ENCODE peak calls at places on chromosome 14, in nine cellular contexts. One of them, this sample, is unnamed. For H3K27me3, the result is how much of the 10 kb centered on the place peaks cover.

GRCh38 chr14:96167224-96168148 is 37.2 kb upstream of the BDKRB2 start:
- DNase-seq in H9: peak
- DNase-seq in GM23248: peak
- DNase-seq in GM12878: no peak
- DNase-seq in neural progenitor cell: no peak
- DNase-seq in trophoblast cell: peak
- DNase-seq in GM23338: no peak
- DNase-seq in fibroblast of lung: peak
- DNase-seq in mesenchymal stem cell: peak
- DNase-seq in this sample: peak

GRCh38 chr14:21205678-21206581 is 50.1 kb upstream of the OR5AU1 start:
- DNase-seq in GM23338: no peak
- DNase-seq in fibroblast of lung: no peak
- DNase-seq in H9: no peak
- DNase-seq in GM23248: no peak
- DNase-seq in mesenchymal stem cell: no peak
- DNase-seq in neural progenitor cell: no peak
- DNase-seq in GM12878: no peak
- DNase-seq in trophoblast cell: no peak
- DNase-seq in this sample: no peak

GRCh38 chr14:32137313-32137712 is 60.2 kb downstream of the ARHGAP5 start:
- DNase-seq in GM23338: no peak
- DNase-seq in trophoblast cell: no peak
- DNase-seq in fibroblast of lung: no peak
- DNase-seq in GM23248: no peak
- DNase-seq in H9: no peak
- DNase-seq in mesenchymal stem cell: no peak
- DNase-seq in GM12878: no peak
- DNase-seq in neural progenitor cell: no peak
- DNase-seq in this sample: no peak

GRCh38 chr14:101407328-101407727 is 154.0 kb upstream of the DIO3 start:
- DNase-seq in trophoblast cell: no peak
- DNase-seq in GM12878: no peak
- DNase-seq in GM23338: no peak
- DNase-seq in fibroblast of lung: no peak
- DNase-seq in H9: no peak
- DNase-seq in mesenchymal stem cell: no peak
- DNase-seq in GM23248: no peak
- DNase-seq in neural progenitor cell: no peak
- DNase-seq in this sample: no peak

GRCh38 chr14:33938131-33938949 is 12.5 kb downstream of the EGLN3 start:
- DNase-seq in GM23248: peak
- DNase-seq in GM12878: peak
- DNase-seq in H9: peak
- DNase-seq in GM23338: peak
- DNase-seq in mesenchymal stem cell: peak
- DNase-seq in fibroblast of lung: peak
- DNase-seq in trophoblast cell: peak
- DNase-seq in neural progenitor cell: peak
- DNase-seq in this sample: peak

GRCh38 chr14:39055786-39056474 is 47.1 kb downstream of the SEC23A start:
- DNase-seq in mesenchymal stem cell: no peak
- DNase-seq in fibroblast of lung: peak
- DNase-seq in GM23338: peak
- DNase-seq in neural progenitor cell: peak
- DNase-seq in GM12878: no peak
- DNase-seq in H9: no peak
- DNase-seq in trophoblast cell: no peak
- DNase-seq in GM23248: no peak
- DNase-seq in this sample: no peak

GRCh38 chr14:70808402-70809237 is 693 bp downstream of the MAP3K9 start:
- DNase-seq in GM23248: peak
- DNase-seq in GM23338: peak
- DNase-seq in fibroblast of lung: peak
- DNase-seq in mesenchymal stem cell: no peak
- DNase-seq in trophoblast cell: peak
- DNase-seq in GM12878: no peak
- DNase-seq in neural progenitor cell: peak
- DNase-seq in H9: peak
- DNase-seq in this sample: peak

GRCh38 chr14:104423224-104423681 is 156.3 kb upstream of the C14orf180 start:
- DNase-seq in trophoblast cell: no peak
- DNase-seq in GM23248: no peak
- DNase-seq in GM23338: no peak
- DNase-seq in mesenchymal stem cell: no peak
- DNase-seq in H9: no peak
- DNase-seq in GM12878: no peak
- DNase-seq in fibroblast of lung: no peak
- DNase-seq in neural progenitor cell: no peak
- DNase-seq in this sample: no peak

GRCh38 chr14:102675396-102675795 is 82.9 kb downstream of the RCOR1 start:
- DNase-seq in H9: no peak
- DNase-seq in GM12878: no peak
- DNase-seq in trophoblast cell: peak
- DNase-seq in fibroblast of lung: peak
- DNase-seq in GM23248: no peak
- DNase-seq in neural progenitor cell: no peak
- DNase-seq in GM23338: no peak
- DNase-seq in mesenchymal stem cell: no peak
- DNase-seq in this sample: peak

GRCh38 chr14:75069021-75069810 is at the start of gene ZC2HC1C:
- DNase-seq in H9: peak
- DNase-seq in GM23338: peak
- DNase-seq in trophoblast cell: peak
- DNase-seq in mesenchymal stem cell: peak
- DNase-seq in GM23248: peak
- DNase-seq in fibroblast of lung: peak
- DNase-seq in neural progenitor cell: peak
- DNase-seq in GM12878: no peak
- DNase-seq in this sample: peak

GRCh38 chr14:61608245-61609142 is 86.8 kb upstream of the HIF1A start:
- DNase-seq in GM12878: no peak
- DNase-seq in neural progenitor cell: peak
- DNase-seq in GM23338: no peak
- DNase-seq in GM23248: peak
- DNase-seq in fibroblast of lung: peak
- DNase-seq in mesenchymal stem cell: no peak
- DNase-seq in H9: no peak
- DNase-seq in trophoblast cell: no peak
- DNase-seq in this sample: no peak

GRCh38 chr14:102717211-102717610 is 60.0 kb upstream of the TRAF3 start:
- DNase-seq in mesenchymal stem cell: no peak
- DNase-seq in trophoblast cell: no peak
- DNase-seq in GM12878: no peak
- DNase-seq in GM23338: no peak
- DNase-seq in GM23248: no peak
- DNase-seq in H9: no peak
- DNase-seq in neural progenitor cell: peak
- DNase-seq in fibroblast of lung: peak
- DNase-seq in this sample: no peak

GRCh38 chr14:78135450-78135891 is 34.7 kb upstream of the NRXN3 start:
- DNase-seq in GM12878: no peak
- DNase-seq in fibroblast of lung: peak
- DNase-seq in GM23338: no peak
- DNase-seq in H9: no peak
- DNase-seq in trophoblast cell: no peak
- DNase-seq in GM23248: no peak
- DNase-seq in neural progenitor cell: no peak
- DNase-seq in mesenchymal stem cell: no peak
- DNase-seq in this sample: peak

GRCh38 chr14:51626788-51627187 is 24.9 kb upstream of the FRMD6 start:
- DNase-seq in mesenchymal stem cell: no peak
- DNase-seq in GM12878: no peak
- DNase-seq in GM23338: no peak
- DNase-seq in H9: no peak
- DNase-seq in fibroblast of lung: no peak
- DNase-seq in neural progenitor cell: no peak
- DNase-seq in GM23248: no peak
- DNase-seq in trophoblast cell: no peak
- DNase-seq in this sample: no peak
- H3K4me2 ChIP-seq in mesenchymal stem cell: no peak
- H3K4me2 ChIP-seq in GM12878: peak
- H3K4me2 ChIP-seq in GM23338: no peak
- H3K4me2 ChIP-seq in H9: no peak
- H3K4me2 ChIP-seq in fibroblast of lung: peak
- H3K4me2 ChIP-seq in neural progenitor cell: no peak
- H3K4me2 ChIP-seq in GM23248: peak
- H3K4me2 ChIP-seq in trophoblast cell: no peak
- H3K4me2 ChIP-seq in this sample: no peak

DNA sequence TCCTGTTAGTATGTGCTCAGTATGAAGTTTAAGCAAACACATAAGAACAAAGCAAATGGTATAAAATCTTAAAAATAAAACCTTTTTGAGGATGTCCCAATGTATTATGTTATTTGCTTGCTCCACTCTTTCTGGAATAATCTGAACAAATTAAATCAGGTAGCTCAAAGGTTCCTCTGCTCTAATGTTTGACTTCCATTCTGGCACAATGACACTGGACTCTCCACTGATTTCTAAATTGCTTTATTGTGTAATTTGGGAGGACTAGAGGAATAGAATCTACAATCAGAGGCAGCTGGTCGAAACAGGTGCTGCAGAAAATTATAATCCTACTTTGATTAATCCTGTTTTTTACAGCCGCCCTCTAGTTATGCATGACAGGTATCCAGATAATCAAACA is 523.7 kb upstream of the FOXG1 start:
- DNase-seq in mesenchymal stem cell: no peak
- DNase-seq in neural progenitor cell: no peak
- DNase-seq in H9: no peak
- DNase-seq in GM23248: no peak
- DNase-seq in trophoblast cell: no peak
- DNase-seq in GM12878: no peak
- DNase-seq in fibroblast of lung: no peak
- DNase-seq in GM23338: no peak
- DNase-seq in this sample: no peak
- H2AFZ ChIP-seq in mesenchymal stem cell: no peak
- H2AFZ ChIP-seq in neural progenitor cell: no peak
- H2AFZ ChIP-seq in H9: no peak
- H2AFZ ChIP-seq in GM23248: no peak
- H2AFZ ChIP-seq in trophoblast cell: no peak
- H2AFZ ChIP-seq in GM12878: no peak
- H2AFZ ChIP-seq in fibroblast of lung: no peak
- H2AFZ ChIP-seq in GM23338: no peak
- H2AFZ ChIP-seq in this sample: no peak

GRCh38 chr14:93005135-93005813 is 82.3 kb downstream of the CHGA start:
- DNase-seq in mesenchymal stem cell: no peak
- DNase-seq in GM23248: no peak
- DNase-seq in neural progenitor cell: no peak
- DNase-seq in GM12878: no peak
- DNase-seq in GM23338: no peak
- DNase-seq in H9: no peak
- DNase-seq in fibroblast of lung: no peak
- DNase-seq in trophoblast cell: no peak
- DNase-seq in this sample: no peak
- H3K27me3 ChIP-seq in mesenchymal stem cell: under half
- H3K27me3 ChIP-seq in GM23248: under half
- H3K27me3 ChIP-seq in neural progenitor cell: under half
- H3K27me3 ChIP-seq in GM12878: under half
- H3K27me3 ChIP-seq in GM23338: under half
- H3K27me3 ChIP-seq in H9: under half
- H3K27me3 ChIP-seq in fibroblast of lung: under half
- H3K27me3 ChIP-seq in trophoblast cell: under half
- H3K27me3 ChIP-seq in this sample: under half

GRCh38 chr14:58792421-58792820 is 154.7 kb downstream of the DACT1 start:
- DNase-seq in neural progenitor cell: no peak
- DNase-seq in mesenchymal stem cell: no peak
- DNase-seq in H9: no peak
- DNase-seq in trophoblast cell: no peak
- DNase-seq in fibroblast of lung: peak
- DNase-seq in GM12878: no peak
- DNase-seq in GM23338: no peak
- DNase-seq in GM23248: no peak
- DNase-seq in this sample: no peak

GRCh38 chr14:58793096-58793740 is 155.5 kb downstream of the DACT1 start:
- DNase-seq in neural progenitor cell: no peak
- DNase-seq in GM23248: no peak
- DNase-seq in mesenchymal stem cell: peak
- DNase-seq in trophoblast cell: peak
- DNase-seq in GM23338: no peak
- DNase-seq in fibroblast of lung: no peak
- DNase-seq in H9: no peak
- DNase-seq in GM12878: no peak
- DNase-seq in this sample: no peak

GRCh38 chr14:58796636-58797429 is 159.1 kb downstream of the DACT1 start:
- DNase-seq in trophoblast cell: peak
- DNase-seq in GM23338: peak
- DNase-seq in GM12878: peak
- DNase-seq in neural progenitor cell: peak
- DNase-seq in mesenchymal stem cell: peak
- DNase-seq in fibroblast of lung: no peak
- DNase-seq in H9: no peak
- DNase-seq in GM23248: no peak
- DNase-seq in this sample: peak

GRCh38 chr14:58796201-58796600 is 158.4 kb downstream of the DACT1 start:
- DNase-seq in H9: no peak
- DNase-seq in mesenchymal stem cell: no peak
- DNase-seq in trophoblast cell: no peak
- DNase-seq in fibroblast of lung: no peak
- DNase-seq in GM23248: no peak
- DNase-seq in GM23338: no peak
- DNase-seq in neural progenitor cell: no peak
- DNase-seq in GM12878: no peak
- DNase-seq in this sample: no peak

GRCh38 chr14:58794993-58795762 is 157.4 kb downstream of the DACT1 start:
- DNase-seq in H9: no peak
- DNase-seq in neural progenitor cell: no peak
- DNase-seq in mesenchymal stem cell: no peak
- DNase-seq in GM23338: no peak
- DNase-seq in GM23248: no peak
- DNase-seq in fibroblast of lung: no peak
- DNase-seq in GM12878: no peak
- DNase-seq in trophoblast cell: no peak
- DNase-seq in this sample: no peak
- H3K4me2 ChIP-seq in H9: no peak
- H3K4me2 ChIP-seq in neural progenitor cell: no peak
- H3K4me2 ChIP-seq in mesenchymal stem cell: no peak
- H3K4me2 ChIP-seq in GM23338: no peak
- H3K4me2 ChIP-seq in GM23248: no peak
- H3K4me2 ChIP-seq in fibroblast of lung: no peak
- H3K4me2 ChIP-seq in GM12878: no peak
- H3K4me2 ChIP-seq in trophoblast cell: no peak
- H3K4me2 ChIP-seq in this sample: no peak

DNA sequence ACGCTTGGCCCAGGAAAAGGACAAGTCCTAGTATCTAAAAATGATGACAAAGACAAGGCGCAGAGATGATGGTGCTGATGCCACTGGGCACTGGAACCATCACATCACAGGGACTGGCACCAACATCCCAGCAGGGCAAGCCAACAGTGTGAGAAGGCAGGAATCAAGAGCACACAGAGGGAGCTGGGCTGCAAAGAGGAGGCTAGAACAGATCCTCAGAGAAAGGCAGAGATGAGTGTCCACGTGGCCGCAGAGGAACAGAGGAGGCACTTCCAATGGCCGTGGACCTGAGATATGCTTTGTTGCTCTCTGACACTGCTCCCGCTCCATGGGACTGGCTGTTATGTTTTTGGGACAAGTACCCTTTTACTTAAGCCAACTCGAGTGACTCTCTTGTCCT is 17.9 kb downstream of the FOXN3 start:
- DNase-seq in neural progenitor cell: no peak
- DNase-seq in mesenchymal stem cell: no peak
- DNase-seq in GM23248: no peak
- DNase-seq in trophoblast cell: no peak
- DNase-seq in GM23338: no peak
- DNase-seq in fibroblast of lung: no peak
- DNase-seq in GM12878: no peak
- DNase-seq in H9: no peak
- DNase-seq in this sample: no peak
- H2AFZ ChIP-seq in neural progenitor cell: no peak
- H2AFZ ChIP-seq in mesenchymal stem cell: no peak
- H2AFZ ChIP-seq in GM23248: no peak
- H2AFZ ChIP-seq in trophoblast cell: no peak
- H2AFZ ChIP-seq in GM23338: no peak
- H2AFZ ChIP-seq in fibroblast of lung: no peak
- H2AFZ ChIP-seq in GM12878: no peak
- H2AFZ ChIP-seq in H9: no peak
- H2AFZ ChIP-seq in this sample: no peak

This sample was measured in mammary epithelial cell.